ENCODE peak calls at places on chromosomes 4 and X, in four cellular contexts. E, G, F and K are unnamed samples.

GRCh38 chr4:153257966-153258365 is 53.7 kb downstream of the TRIM2 start:
- DNase-seq in E (no peak), G (no peak), F (no peak), K (no peak)

GRCh38 chr4:140856692-140857091 is 100.5 kb upstream of the TBC1D9 start:
- DNase-seq in E (peak; percentile 3), G (no peak), F (no peak), K (peak; percentile 26)

GRCh38 chr4:40934671-40935070 is 184.9 kb downstream of the NSUN7 start:
- DNase-seq in E (no peak), G (no peak), F (no peak), K (no peak)

GRCh38 chr4:48939785-48940184 is 33.2 kb upstream of the OCIAD2 start:
- DNase-seq in E (peak; percentile 45), G (no peak), F (no peak), K (no peak)

GRCh38 chr4:3402409-3403103 is 39.2 kb upstream of the HGFAC start:
- DNase-seq in E (no peak), G (no peak), F (no peak), K (no peak)

GRCh38 chrX:19747672-19748610 is 139.5 kb downstream of the SH3KBP1 start:
- DNase-seq in E (no peak), G (no peak), F (peak; percentile 91), K (no peak)

GRCh38 chr4:15234585-15235126 is 193.2 kb upstream of the C1QTNF7 start:
- DNase-seq in E (no peak), G (no peak), F (no peak), K (peak; percentile 6)

GRCh38 chrX:63581906-63582305 is 203.1 kb downstream of the ARHGEF9 start:
- DNase-seq in E (no peak), G (no peak), F (no peak), K (no peak)

GRCh38 chr4:15917297-15917696 is 21.2 kb downstream of the FGFBP1 start:
- DNase-seq in E (no peak), G (no peak), F (no peak), K (no peak)

GRCh38 chr4:41538887-41539498 is 1.0 kb downstream of the LIMCH1 start:
- DNase-seq in E (no peak), G (no peak), F (no peak), K (peak; percentile 5)

GRCh38 chr4:115711575-115711974 is 598.2 kb upstream of the NDST4 start:
- DNase-seq in E (no peak), G (no peak), F (peak; percentile 5), K (no peak)

GRCh38 chr4:150217192-150217591 is 138.9 kb downstream of the DCLK2 start:
- DNase-seq in E (peak; percentile 68), G (no peak), F (no peak), K (no peak)

GRCh38 chr4:31022702-31023101 is 302.5 kb downstream of the PCDH7 start:
- DNase-seq in E (no peak), G (no peak), F (no peak), K (no peak)

GRCh38 chr4:94603170-94603747 is 151.5 kb downstream of the PDLIM5 start:
- DNase-seq in E (peak; percentile 57), G (no peak), F (no peak), K (no peak)

GRCh38 chrX:86148024-86148511 is at the start of gene DACH2:
- DNase-seq in E (peak; percentile 71), G (peak; percentile 67), F (no peak), K (no peak)

GRCh38 chr4:153261431-153261830 is 57.2 kb downstream of the TRIM2 start:
- DNase-seq in E (no peak), G (no peak), F (no peak), K (no peak)

GRCh38 chr4:87038837-87039715 is 104.3 kb downstream of the AFF1 start:
- DNase-seq in E (peak; percentile 60), G (no peak), F (no peak), K (peak; percentile 60)

DNA sequence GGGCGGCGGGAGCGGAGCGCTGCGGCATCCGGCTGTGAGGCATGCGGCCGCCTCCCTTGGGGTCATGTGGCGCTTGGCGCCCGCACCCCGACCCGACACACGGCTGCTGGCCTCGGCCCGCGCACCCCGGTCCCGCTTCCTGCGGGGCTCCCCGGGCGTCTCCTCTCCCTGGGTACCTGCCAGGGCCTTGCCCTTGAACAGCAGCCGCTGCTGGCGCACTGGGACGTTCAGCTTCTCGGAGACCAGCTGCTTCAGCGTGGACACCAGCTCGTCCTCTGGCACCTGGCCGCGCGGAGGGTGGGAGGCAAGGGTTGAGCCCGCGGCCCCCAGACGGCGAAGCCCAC is 391 bp downstream of the UBL4A start:
- DNase-seq in E (no peak), G (no peak), F (peak; percentile 51), K (no peak)
- TF ChIP-seq POLR2A in E (no peak), G (no peak), F (no peak), K (no peak)

GRCh38 chrX:118975831-118976598 is 1.6 kb downstream of the LONRF3 start:
- DNase-seq in E (peak; percentile 71), G (peak; percentile 54), F (peak; percentile 92), K (peak; percentile 74)
- TF ChIP-seq POLR2A in E (no peak), G (no peak), F (peak; percentile 24), K (no peak)

GRCh38 chr4:10569491-10569890 is 112.3 kb upstream of the ZNF518B start:
- DNase-seq in E (no peak), G (no peak), F (no peak), K (no peak)

GRCh38 chr4:10575414-10575813 is 109.2 kb downstream of the CLNK start:
- DNase-seq in E (no peak), G (no peak), F (no peak), K (no peak)

GRCh38 chr4:10576236-10576635 is 108.3 kb downstream of the CLNK start:
- DNase-seq in E (no peak), G (no peak), F (no peak), K (no peak)

GRCh38 chr4:10567766-10568165 is 110.5 kb upstream of the ZNF518B start:
- DNase-seq in E (no peak), G (no peak), F (no peak), K (no peak)

GRCh38 chr4:10571896-10572295 is 112.7 kb downstream of the CLNK start:
- DNase-seq in E (no peak), G (no peak), F (no peak), K (no peak)
- TF ChIP-seq POLR2A in E (no peak), G (no peak), F (no peak), K (no peak)

DNA sequence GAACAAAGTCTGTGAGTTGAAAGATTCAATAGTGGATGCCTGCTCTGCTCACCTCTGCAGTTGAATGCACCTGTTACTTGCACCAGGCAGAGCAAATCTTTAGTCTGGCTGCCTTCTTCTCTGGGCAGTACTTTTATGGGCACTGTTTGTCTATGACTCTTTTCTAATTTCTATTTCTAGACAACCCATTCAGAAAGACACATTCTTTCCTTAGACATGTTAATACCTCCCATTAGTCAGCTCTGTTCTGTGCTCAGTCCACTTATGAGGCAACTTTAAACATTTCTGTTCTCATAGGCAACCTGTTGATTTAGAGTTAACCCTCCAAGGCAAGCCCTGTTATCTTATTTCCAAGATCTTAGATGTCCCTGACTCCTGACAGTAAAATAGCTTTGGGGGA is 108.9 kb downstream of the SYNPO2 start:
- DNase-seq in E (no peak), G (no peak), F (no peak), K (no peak)
- TF ChIP-seq POLR2A in E (no peak), G (no peak), F (no peak), K (no peak)

GRCh38 chr4:118888666-118889312 is at the start of gene SYNPO2:
- DNase-seq in E (peak; percentile 54), G (peak; percentile 69), F (peak; percentile 93), K (peak; percentile 28)
- TF ChIP-seq POLR2A in E (no peak), G (peak; percentile 75), F (peak; percentile 53), K (no peak)

GRCh38 chr4:44446191-44446590 is 2.4 kb downstream of the KCTD8 start:
- DNase-seq in E (no peak), G (no peak), F (no peak), K (no peak)

GRCh38 chr4:44447563-44448504 is 775 bp downstream of the KCTD8 start:
- DNase-seq in E (peak; percentile 10), G (peak; percentile 53), F (no peak), K (no peak)

GRCh38 chr4:44446801-44447562 is 1.6 kb downstream of the KCTD8 start:
- DNase-seq in E (no peak), G (peak; percentile 39), F (no peak), K (no peak)

GRCh38 chr4:44448548-44449443 is at the start of gene KCTD8:
- DNase-seq in E (peak; percentile 77), G (peak; percentile 57), F (peak; percentile 86), K (peak; percentile 51)
- TF ChIP-seq POLR2A in E (no peak), G (no peak), F (no peak), K (no peak)

GRCh38 chrX:107000013-107000515 is at the start of gene MORC4:
- DNase-seq in E (peak; percentile 85), G (peak; percentile 64), F (no peak), K (peak; percentile 64)
- TF ChIP-seq POLR2A in E (peak; percentile 87), G (no peak), F (no peak), K (peak; percentile 46)

DNA sequence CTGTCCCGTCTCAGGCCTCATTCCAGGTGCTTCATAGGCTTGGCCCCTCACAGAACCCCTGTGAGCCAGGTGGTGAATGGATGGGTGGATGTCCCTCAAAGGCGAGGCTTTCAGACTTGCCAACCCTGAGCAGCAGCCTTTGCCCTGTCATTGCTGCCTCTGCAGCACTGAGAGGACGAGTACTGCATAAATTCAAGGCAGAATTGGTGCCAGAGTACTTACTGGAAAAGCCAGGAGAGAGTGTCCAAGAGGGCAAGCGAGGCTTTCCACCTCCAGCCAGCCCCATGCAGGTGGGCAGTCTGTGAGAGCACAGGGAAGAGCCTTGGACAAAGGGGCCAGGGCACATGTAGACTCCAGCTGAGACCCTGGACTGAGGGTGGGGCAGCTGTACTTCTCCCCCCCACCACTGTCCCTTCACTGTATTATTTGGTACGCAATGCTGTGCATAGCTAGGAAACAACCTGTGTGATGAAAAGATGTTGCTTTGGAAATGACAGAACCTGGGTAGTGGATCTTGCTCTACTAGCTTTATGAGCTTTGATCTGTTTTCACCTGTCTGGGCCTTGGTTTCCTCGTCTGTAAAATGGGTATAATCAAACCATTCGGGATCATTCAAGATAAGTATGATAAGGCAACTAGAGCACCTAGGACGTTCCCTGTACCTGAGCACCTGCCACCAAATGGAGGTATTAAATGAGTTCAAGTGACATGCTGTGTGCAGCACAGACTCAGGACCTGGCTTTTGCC is 224.9 kb upstream of the PSAPL1 start:
- DNase-seq in E (no peak), G (no peak), F (no peak), K (no peak)
- TF ChIP-seq POLR2A in E (no peak), G (no peak), F (no peak), K (no peak)

GRCh38 chr4:52588097-52588496 is 71.0 kb downstream of the USP46 start:
- DNase-seq in E (peak; percentile 23), G (no peak), F (peak; percentile 55), K (no peak)

GRCh38 chr4:52592287-52592686 is 66.8 kb downstream of the USP46 start:
- DNase-seq in E (no peak), G (no peak), F (peak; percentile 15), K (no peak)

GRCh38 chr4:52585379-52585778 is 73.7 kb downstream of the USP46 start:
- DNase-seq in E (no peak), G (no peak), F (no peak), K (no peak)

GRCh38 chr4:52586069-52586468 is 73.0 kb downstream of the USP46 start:
- DNase-seq in E (no peak), G (no peak), F (no peak), K (no peak)

GRCh38 chr4:52588771-52589591 is 70.1 kb downstream of the USP46 start:
- DNase-seq in E (no peak), G (no peak), F (peak; percentile 36), K (no peak)
- TF ChIP-seq POLR2A in E (no peak), G (no peak), F (no peak), K (no peak)